ENCODE peak calls at places on chromosomes 16 and 17, in five cellular contexts. X is Caco-2; U is activated CD4-positive, alpha-beta T cell treated with anti-CD3 and anti-CD28 coated beads for 4 hours; I is A172; T is upper lobe of right lung. Y is an unnamed sample.

GRCh38 chr17:79789943-79790804 is 6.7 kb downstream of the CBX8 start:
- DNase-seq in I (no peak), U (no peak), X (no peak), T (peak), Y (peak)

GRCh38 chr16:70592106-70592571 is 54.2 kb upstream of the IL34 start:
- DNase-seq in T (no peak), X (no peak), I (no peak), U (no peak), Y (no peak)

GRCh38 chr16:56451753-56452689 is 667 bp downstream of the OGFOD1 start:
- DNase-seq in U (no peak), T (no peak), X (peak), I (peak), Y (no peak)

GRCh38 chr17:82984751-82985435 is 94.5 kb upstream of the METRNL start:
- DNase-seq in I (no peak), X (no peak), U (no peak), T (peak), Y (no peak)

GRCh38 chr17:27840688-27841087 is 40.4 kb upstream of the NOS2 start:
- DNase-seq in U (no peak), T (no peak), X (no peak), I (no peak), Y (no peak)

GRCh38 chr16:77971306-77972131 is 50.8 kb upstream of the CLEC3A start:
- DNase-seq in I (peak), U (peak), X (peak), T (peak), Y (peak)

GRCh38 chr17:44920565-44920940 is 5.3 kb upstream of the GFAP start:
- DNase-seq in I (no peak), U (no peak), T (peak), X (no peak), Y (no peak)

GRCh38 chr17:50135316-50136095 is 5.5 kb upstream of the SAMD14 start:
- DNase-seq in X (no peak), U (no peak), T (peak), I (no peak), Y (no peak)

GRCh38 chr17:76989519-76989918 is 121.3 kb downstream of the MGAT5B start:
- DNase-seq in T (peak), I (no peak), X (no peak), U (no peak), Y (no peak)

GRCh38 chr16:88497561-88498420 is 44.7 kb downstream of the ZFPM1 start:
- DNase-seq in X (peak), I (no peak), U (no peak), T (no peak), Y (no peak)

GRCh38 chr16:15788846-15789239 is 68.0 kb downstream of the MYH11 start:
- DNase-seq in T (no peak), I (no peak), X (no peak), U (no peak), Y (no peak)

GRCh38 chr17:83092186-83092585 is 12.8 kb downstream of the METRNL start:
- DNase-seq in T (no peak), I (no peak), U (no peak), X (no peak), Y (no peak)

GRCh38 chr16:58730724-58731370 is 3.3 kb downstream of the GOT2 start:
- DNase-seq in T (no peak), X (no peak), U (no peak), I (no peak), Y (no peak)

GRCh38 chr16:79370736-79371135 is 229.8 kb downstream of the MAF start:
- DNase-seq in X (no peak), I (no peak), U (no peak), T (no peak), Y (no peak)

GRCh38 chr16:71637398-71637797 is 11.4 kb downstream of the MARVELD3 start:
- DNase-seq in T (no peak), X (no peak), U (no peak), I (peak), Y (no peak)

GRCh38 chr17:17391575-17392370 is 85.0 kb upstream of the MED9 start:
- DNase-seq in T (no peak), U (peak), I (peak), X (no peak), Y (no peak)

GRCh38 chr17:58344791-58345157 is 7.2 kb downstream of the SUPT4H1 start:
- DNase-seq in X (no peak), I (no peak), U (peak), T (peak), Y (no peak)

GRCh38 chr16:11328172-11329079 is 16.8 kb upstream of the RMI2 start:
- DNase-seq in U (peak), I (peak), T (no peak), X (peak), Y (no peak)

GRCh38 chr17:6927290-6927844 is 68.5 kb upstream of the ALOX12 start:
- DNase-seq in T (no peak), I (peak), X (no peak), U (no peak), Y (no peak)

GRCh38 chr17:8158267-8159031 is 4.3 kb downstream of the VAMP2 start:
- DNase-seq in U (peak), X (peak), I (peak), T (peak), Y (peak)

GRCh38 chr16:28283798-28284577 is 8.3 kb upstream of the SBK1 start:
- DNase-seq in I (no peak), X (no peak), U (no peak), T (no peak), Y (no peak)

GRCh38 chr17:80125656-80126448 is 21.1 kb downstream of the EIF4A3 start:
- DNase-seq in X (no peak), I (no peak), T (no peak), U (no peak), Y (no peak)

GRCh38 chr17:55693244-55694216 is 29.1 kb downstream of the TMEM100 start:
- DNase-seq in I (no peak), U (no peak), X (no peak), T (no peak), Y (no peak)

GRCh38 chr17:61330174-61331150 is 69.2 kb upstream of the TBX2 start:
- DNase-seq in T (no peak), X (no peak), U (no peak), I (no peak), Y (no peak)

GRCh38 chr16:8632675-8633182 is 11.2 kb downstream of the METTL22 start:
- DNase-seq in I (no peak), X (no peak), T (no peak), U (no peak), Y (no peak)

GRCh38 chr17:69048634-69049033 is 12.1 kb downstream of the ABCA9 start:
- DNase-seq in I (no peak), X (no peak), U (no peak), T (no peak), Y (no peak)

GRCh38 chr16:1048442-1049112 is 24.0 kb upstream of the SSTR5 start:
- DNase-seq in U (no peak), T (no peak), X (no peak), I (no peak), Y (peak)

GRCh38 chr17:64441772-64442549 is 7.0 kb upstream of the MILR1 start:
- DNase-seq in T (no peak), I (peak), X (no peak), U (peak), Y (no peak)

GRCh38 chr16:84380405-84380804 is 12.1 kb downstream of the ATP2C2 start:
- DNase-seq in U (no peak), X (no peak), I (no peak), T (peak), Y (no peak)

GRCh38 chr16:1057252-1057932 is 15.2 kb upstream of the SSTR5 start:
- DNase-seq in I (no peak), U (peak), X (no peak), T (no peak), Y (peak)

GRCh38 chr17:54992797-54993639 is 24.5 kb downstream of the STXBP4 start:
- DNase-seq in X (no peak), T (no peak), U (peak), I (peak), Y (peak)

GRCh38 chr16:29819506-29819905 is 756 bp upstream of the MVP start:
- DNase-seq in X (no peak), I (no peak), T (peak), U (no peak), Y (no peak)

GRCh38 chr17:57911834-57912673 is 43.2 kb downstream of the CUEDC1 start:
- DNase-seq in I (peak), X (no peak), U (no peak), T (peak), Y (peak)